ENCODE peak calls at places on chromosomes 5 and 9, in six cellular contexts. Z is WTC11, D is A549, M is endothelial cell of umbilical vein, S is K562, X is HepG2. A is an unnamed sample.

GRCh38 chr5:63961125-63961597 is 1.1 kb downstream of the HTR1A start:
- DNase-seq in X (no peak), Z (peak), D (no peak), S (no peak), M (no peak), A (no peak)

GRCh38 chr9:76586555-76587314 is 127.8 kb downstream of the GCNT1 start:
- DNase-seq in X (no peak), Z (no peak), S (no peak), M (no peak), D (no peak), A (no peak)

GRCh38 chr9:110125763-110126351 is 82.1 kb downstream of the C9orf152 start:
- DNase-seq in Z (no peak), M (no peak), X (no peak), D (no peak), S (no peak), A (no peak)

GRCh38 chr9:94741856-94742255 is 15.4 kb downstream of the AOPEP start:
- DNase-seq in X (no peak), S (no peak), Z (no peak), M (no peak), D (no peak), A (no peak)

GRCh38 chr9:37082214-37082765 is 38.1 kb upstream of the ZCCHC7 start:
- DNase-seq in D (no peak), S (no peak), X (no peak), M (peak), Z (no peak), A (no peak)

GRCh38 chr9:34954225-34954624 is 3.9 kb upstream of the PHF24 start:
- DNase-seq in D (no peak), X (no peak), S (no peak), Z (no peak), M (no peak), A (no peak)

GRCh38 chr9:130267930-130268329 is 2.4 kb downstream of the HMCN2 start:
- DNase-seq in Z (no peak), X (no peak), D (no peak), S (no peak), M (no peak), A (no peak)

GRCh38 chr9:121246821-121247511 is 21.0 kb upstream of the GSN start:
- DNase-seq in D (no peak), X (no peak), M (no peak), Z (no peak), S (peak), A (no peak)

GRCh38 chr5:91382530-91383026 is 539 bp downstream of the ARRDC3 start:
- DNase-seq in D (peak), S (peak), X (peak), M (peak), Z (no peak), A (no peak)

GRCh38 chr5:310941-311434 is 10.5 kb upstream of the AHRR start:
- DNase-seq in Z (no peak), X (no peak), M (peak), D (no peak), S (no peak), A (no peak)

GRCh38 chr9:135608294-135608998 is 30.9 kb downstream of the GLT6D1 start:
- DNase-seq in X (no peak), M (no peak), Z (no peak), S (no peak), D (no peak), A (no peak)

GRCh38 chr5:139363937-139364336 is 19.2 kb downstream of the SLC23A1 start:
- DNase-seq in Z (no peak), M (no peak), D (no peak), S (no peak), X (no peak), A (no peak)

GRCh38 chr5:131812371-131813160 is 15.7 kb upstream of the FNIP1 start:
- DNase-seq in S (peak), D (no peak), Z (no peak), M (no peak), X (no peak), A (no peak)

GRCh38 chr5:103235891-103236290 is 22.7 kb upstream of the MACIR start:
- DNase-seq in X (no peak), Z (no peak), M (no peak), D (no peak), S (no peak), A (no peak)

GRCh38 chr9:70600479-70600878 is 186.0 kb upstream of the KLF9 start:
- DNase-seq in Z (no peak), X (no peak), D (no peak), M (peak), S (no peak), A (no peak)

GRCh38 chr9:134177624-134178393 is 13.4 kb upstream of the RNU6ATAC start:
- DNase-seq in S (no peak), M (no peak), Z (no peak), X (no peak), D (no peak), A (no peak)

GRCh38 chr5:138708761-138709160 is 44.5 kb upstream of the CTNNA1 start:
- DNase-seq in M (no peak), X (no peak), S (no peak), Z (no peak), D (no peak), A (no peak)

GRCh38 chr9:15635752-15636151 is 82.9 kb downstream of the CCDC171 start:
- DNase-seq in M (no peak), S (no peak), X (no peak), D (no peak), Z (no peak), A (no peak)

GRCh38 chr5:36619012-36619635 is 12.7 kb downstream of the SLC1A3 start:
- DNase-seq in S (no peak), D (no peak), M (no peak), Z (peak), X (no peak), A (peak)

GRCh38 chr9:70856411-70856810 is 265.0 kb downstream of the TRPM3 start:
- DNase-seq in M (no peak), X (no peak), S (no peak), D (no peak), Z (no peak), A (no peak)

GRCh38 chr5:102975040-102975439 is 144.9 kb downstream of the GIN1 start:
- DNase-seq in X (no peak), M (peak), D (no peak), S (no peak), Z (no peak), A (no peak)

GRCh38 chr5:93578813-93579560 is 2.0 kb downstream of the NR2F1-AS1 start:
- DNase-seq in Z (no peak), D (no peak), M (peak), X (no peak), S (no peak), A (peak)

GRCh38 chr5:6026766-6027165 is 351.6 kb downstream of the MED10 start:
- DNase-seq in Z (no peak), X (no peak), M (no peak), D (no peak), S (no peak), A (no peak)

GRCh38 chr5:115313052-115313451 is 16.6 kb upstream of the CCDC112 start:
- DNase-seq in M (no peak), X (no peak), Z (no peak), S (no peak), D (no peak), A (no peak)

GRCh38 chr9:129381481-129381957 is 203.5 kb upstream of the IER5L start:
- DNase-seq in D (no peak), S (no peak), Z (no peak), X (no peak), M (no peak), A (no peak)

GRCh38 chr9:124873664-124874063 is 11.7 kb downstream of the ARPC5L start:
- DNase-seq in S (no peak), X (no peak), D (no peak), Z (no peak), M (no peak), A (no peak)

GRCh38 chr5:132747693-132748440 is 641 bp downstream of the CCNI2 start:
- DNase-seq in S (no peak), X (no peak), D (no peak), M (no peak), Z (peak), A (no peak)

GRCh38 chr5:61000887-61001286 is 55.9 kb downstream of the NDUFAF2 start:
- DNase-seq in S (no peak), Z (no peak), M (no peak), D (no peak), X (no peak), A (no peak)

GRCh38 chr5:55903121-55903701 is 52.1 kb downstream of the IL31RA start:
- DNase-seq in X (no peak), Z (no peak), M (peak), D (peak), S (peak), A (no peak)

GRCh38 chr5:73218552-73219171 is 45.7 kb downstream of the TMEM174 start:
- DNase-seq in S (no peak), Z (no peak), X (no peak), D (peak), M (peak), A (no peak)

GRCh38 chr9:130443840-130444492 is 795 bp upstream of the ASS1 start:
- DNase-seq in S (no peak), M (no peak), D (no peak), X (no peak), Z (no peak), A (no peak)

GRCh38 chr5:135067587-135067986 is 33.6 kb upstream of the PITX1 start:
- DNase-seq in D (no peak), X (no peak), S (no peak), M (no peak), Z (no peak), A (no peak)

GRCh38 chr5:149153751-149154610 is 12.7 kb downstream of the ABLIM3 start:
- DNase-seq in Z (no peak), S (peak), M (no peak), D (peak), X (peak), A (no peak)

GRCh38 chr9:131836021-131836420 is 96.1 kb upstream of the RAPGEF1 start:
- DNase-seq in S (no peak), M (no peak), D (no peak), X (no peak), Z (no peak), A (no peak)

GRCh38 chr9:100033877-100034551 is 64.8 kb downstream of the ERP44 start:
- DNase-seq in D (no peak), S (peak), M (no peak), Z (no peak), X (no peak), A (no peak)

GRCh38 chr5:169826618-169827017 is 153.7 kb downstream of the INSYN2B start:
- DNase-seq in M (no peak), S (peak), Z (peak), D (no peak), X (no peak), A (no peak)

GRCh38 chr5:163578652-163579051 is 73.2 kb downstream of the MAT2B start:
- DNase-seq in D (no peak), S (no peak), M (no peak), Z (no peak), X (no peak), A (no peak)

GRCh38 chr5:172688735-172689572 is 47.9 kb downstream of the NEURL1B start:
- DNase-seq in S (no peak), Z (no peak), X (no peak), D (no peak), M (peak), A (no peak)
- TF ChIP-seq JUN in S (no peak), Z (no peak), X (no peak), D (no peak), M (no peak), A (no peak)

GRCh38 chr5:20231040-20231439 is 243.0 kb upstream of the CDH18 start:
- DNase-seq in M (no peak), D (no peak), Z (no peak), S (no peak), X (no peak), A (no peak)
- TF ChIP-seq JUN in M (no peak), D (no peak), Z (no peak), S (no peak), X (no peak), A (no peak)

DNA sequence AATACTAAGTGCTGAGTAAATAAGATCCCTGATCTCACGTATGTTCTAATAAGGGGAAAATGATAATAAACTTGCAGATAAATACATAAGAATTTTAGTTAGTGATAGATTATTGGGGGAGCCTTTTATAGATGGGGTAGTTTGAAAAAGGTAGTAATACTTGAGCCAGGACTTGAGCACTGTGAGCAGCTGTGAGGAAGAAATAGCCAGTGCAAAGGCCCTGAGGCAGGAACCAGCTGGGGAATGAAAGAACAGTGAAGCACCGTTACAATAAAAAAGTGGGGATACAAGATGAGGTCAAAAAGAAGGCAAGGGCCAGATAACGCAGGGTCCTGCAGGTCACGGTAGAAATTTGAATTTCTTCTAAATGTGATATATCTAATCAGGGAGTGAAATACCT is 234.8 kb upstream of the ELL2 start:
- DNase-seq in X (no peak), S (no peak), Z (no peak), M (no peak), D (no peak), A (no peak)
- TF ChIP-seq JUN in X (no peak), S (no peak), Z (no peak), M (no peak), D (no peak), A (no peak)

DNA sequence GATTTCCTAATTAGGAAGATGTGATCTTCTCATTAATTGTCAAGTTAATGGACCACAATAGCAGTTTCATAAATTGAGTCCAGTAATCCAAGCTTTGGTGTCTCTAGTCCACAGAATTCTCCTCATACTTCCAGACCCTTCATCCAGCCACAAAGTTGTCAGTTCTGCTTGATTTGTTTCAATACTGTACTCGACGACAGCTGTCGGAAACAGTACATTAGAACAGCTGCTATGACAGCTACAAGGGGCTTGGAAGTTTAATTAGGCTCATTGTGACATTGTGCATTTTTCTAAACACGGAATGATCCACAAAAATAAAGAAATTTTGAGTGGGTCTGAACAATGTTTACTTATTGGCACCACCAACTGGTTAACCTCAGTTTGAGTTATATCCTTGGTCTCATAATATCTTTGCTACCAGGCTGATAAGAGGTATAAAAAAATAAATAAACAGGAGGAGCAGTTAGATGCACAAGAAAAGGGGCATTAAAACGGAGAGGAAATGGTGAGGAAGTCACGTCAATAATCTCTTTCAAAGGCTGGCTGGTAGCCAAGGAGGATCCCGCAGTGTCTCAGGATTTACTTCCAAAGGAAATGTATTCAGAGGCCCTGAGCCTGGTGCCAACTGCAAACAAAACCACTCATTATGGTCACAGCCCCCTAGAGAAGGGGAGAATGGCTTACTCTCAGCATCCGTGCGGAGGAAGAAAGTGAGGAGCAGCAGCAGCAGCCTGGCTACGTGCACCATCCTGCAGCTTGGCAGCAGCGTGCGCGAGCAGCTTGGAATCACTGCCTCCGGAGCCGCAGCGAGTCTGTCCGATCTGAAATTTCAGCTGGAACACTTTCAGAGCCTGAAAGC is 933.7 kb upstream of the DMAC1 start:
- DNase-seq in D (no peak), Z (peak), X (no peak), S (no peak), M (peak), A (no peak)
- TF ChIP-seq JUN in D (no peak), Z (no peak), X (no peak), S (no peak), M (no peak), A (no peak)

GRCh38 chr9:1869843-1870242 is 145.3 kb upstream of the SMARCA2 start:
- DNase-seq in M (no peak), D (peak), S (peak), Z (peak), X (peak), A (peak)
- TF ChIP-seq JUN in M (no peak), D (no peak), S (no peak), Z (no peak), X (no peak), A (no peak)

A was measured in H1.